ENCODE peak calls at places on chromosomes 7 and 10, in six cellular contexts. E, T, Z, H, A and O are unnamed samples.
A peak's percentile ranks its signal among the peaks of the same experiment; 100 is the strongest.

GRCh38 chr10:31299119-31299518 is 19.9 kb upstream of the ZEB1 start:
- DNase-seq in Z (no peak), T (peak; percentile 41), A (no peak), E (no peak), H (peak; percentile 22), O (no peak)

GRCh38 chr10:98332623-98333269 is 64.8 kb upstream of the LOXL4 start:
- DNase-seq in T (no peak), E (no peak), H (peak; percentile 54), A (no peak), Z (no peak), O (peak; percentile 15)

GRCh38 chr7:137579913-137580640 is 236.5 kb upstream of the PTN start:
- DNase-seq in A (no peak), T (no peak), E (no peak), H (peak; percentile 95), Z (no peak), O (no peak)

GRCh38 chr7:152520861-152521302 is 85.1 kb upstream of the KMT2C start:
- DNase-seq in E (no peak), H (no peak), T (no peak), Z (no peak), A (no peak), O (no peak)

GRCh38 chr7:26616235-26616634 is 248.2 kb downstream of the SKAP2 start:
- DNase-seq in H (no peak), A (no peak), Z (no peak), E (no peak), T (no peak), O (no peak)

GRCh38 chr10:85151506-85151905 is 823.1 kb downstream of the CCSER2 start:
- DNase-seq in E (no peak), Z (no peak), H (no peak), A (no peak), T (no peak), O (no peak)

GRCh38 chr10:29955308-29955935 is 104.0 kb downstream of the JCAD start:
- DNase-seq in E (no peak), Z (no peak), T (no peak), H (peak; percentile 51), A (no peak), O (no peak)

GRCh38 chr10:78895469-78895868 is 173.3 kb upstream of the ZMIZ1 start:
- DNase-seq in T (no peak), H (no peak), A (no peak), E (no peak), Z (no peak), O (no peak)

GRCh38 chr10:62618576-62619408 is 185.7 kb upstream of the ADO start:
- DNase-seq in H (peak; percentile 89), E (no peak), A (no peak), T (no peak), Z (no peak), O (peak; percentile 1)

GRCh38 chr7:68461430-68461829 is 1136.8 kb upstream of the AUTS2 start:
- DNase-seq in Z (no peak), E (no peak), T (no peak), A (no peak), H (no peak), O (no peak)

GRCh38 chr10:6607778-6608177 is 27.7 kb upstream of the PRKCQ start:
- DNase-seq in Z (no peak), T (no peak), A (no peak), H (no peak), E (no peak), O (no peak)